ENCODE peak calls at places on chromosomes 11 and 22, in six cellular contexts. One of them, this sample, is unnamed.

GRCh38 chr22:46077669-46078099 is 72.6 kb upstream of the PPARA start:
- DNase-seq in KBM-7: no peak
- DNase-seq in midbrain: no peak
- DNase-seq in IMR-90: no peak
- DNase-seq in ovary: no peak
- DNase-seq in NCI-H2029 treated with DMSO at 0.1 percent for 48 hours: no peak
- DNase-seq in this sample: no peak

GRCh38 chr11:77144196-77144853 is 16.3 kb downstream of the MYO7A start:
- DNase-seq in midbrain: no peak
- DNase-seq in NCI-H2029 treated with DMSO at 0.1 percent for 48 hours: no peak
- DNase-seq in ovary: no peak
- DNase-seq in IMR-90: no peak
- DNase-seq in KBM-7: no peak
- DNase-seq in this sample: peak

GRCh38 chr11:108774037-108774436 is 109.2 kb downstream of the DDX10 start:
- DNase-seq in IMR-90: no peak
- DNase-seq in ovary: no peak
- DNase-seq in KBM-7: no peak
- DNase-seq in NCI-H2029 treated with DMSO at 0.1 percent for 48 hours: no peak
- DNase-seq in midbrain: no peak
- DNase-seq in this sample: no peak

GRCh38 chr11:47669856-47670255 is 27.5 kb upstream of the MTCH2 start:
- DNase-seq in NCI-H2029 treated with DMSO at 0.1 percent for 48 hours: no peak
- DNase-seq in ovary: no peak
- DNase-seq in IMR-90: no peak
- DNase-seq in KBM-7: no peak
- DNase-seq in midbrain: no peak
- DNase-seq in this sample: no peak

GRCh38 chr11:130383363-130384168 is 44.8 kb downstream of the ADAMTS8 start:
- DNase-seq in IMR-90: peak
- DNase-seq in midbrain: no peak
- DNase-seq in NCI-H2029 treated with DMSO at 0.1 percent for 48 hours: no peak
- DNase-seq in ovary: no peak
- DNase-seq in KBM-7: peak
- DNase-seq in this sample: peak

GRCh38 chr11:1153105-1153950 is 4.4 kb upstream of the MUC5AC start:
- DNase-seq in IMR-90: no peak
- DNase-seq in KBM-7: no peak
- DNase-seq in midbrain: no peak
- DNase-seq in ovary: peak
- DNase-seq in NCI-H2029 treated with DMSO at 0.1 percent for 48 hours: no peak
- DNase-seq in this sample: peak

GRCh38 chr11:34792143-34792542 is 124.0 kb downstream of the APIP start:
- DNase-seq in NCI-H2029 treated with DMSO at 0.1 percent for 48 hours: no peak
- DNase-seq in KBM-7: no peak
- DNase-seq in midbrain: no peak
- DNase-seq in ovary: no peak
- DNase-seq in IMR-90: no peak
- DNase-seq in this sample: no peak

GRCh38 chr22:26214466-26214865 is 45.2 kb downstream of the SEZ6L start:
- DNase-seq in midbrain: no peak
- DNase-seq in ovary: no peak
- DNase-seq in IMR-90: no peak
- DNase-seq in NCI-H2029 treated with DMSO at 0.1 percent for 48 hours: no peak
- DNase-seq in KBM-7: no peak
- DNase-seq in this sample: no peak

GRCh38 chr11:128336203-128336602 is 251.2 kb downstream of the ETS1 start:
- DNase-seq in ovary: no peak
- DNase-seq in KBM-7: no peak
- DNase-seq in midbrain: no peak
- DNase-seq in NCI-H2029 treated with DMSO at 0.1 percent for 48 hours: no peak
- DNase-seq in IMR-90: peak
- DNase-seq in this sample: peak

GRCh38 chr11:102472127-102472526 is 19.6 kb upstream of the TMEM123 start:
- DNase-seq in ovary: no peak
- DNase-seq in midbrain: no peak
- DNase-seq in KBM-7: no peak
- DNase-seq in IMR-90: no peak
- DNase-seq in NCI-H2029 treated with DMSO at 0.1 percent for 48 hours: no peak
- DNase-seq in this sample: no peak

GRCh38 chr22:37520754-37521153 is 1.5 kb upstream of the CARD10 start:
- DNase-seq in ovary: no peak
- DNase-seq in KBM-7: no peak
- DNase-seq in midbrain: no peak
- DNase-seq in NCI-H2029 treated with DMSO at 0.1 percent for 48 hours: no peak
- DNase-seq in IMR-90: no peak
- DNase-seq in this sample: no peak

GRCh38 chr11:65422633-65423515 is at the start of gene NEAT1:
- DNase-seq in NCI-H2029 treated with DMSO at 0.1 percent for 48 hours: peak
- DNase-seq in midbrain: peak
- DNase-seq in KBM-7: peak
- DNase-seq in IMR-90: peak
- DNase-seq in ovary: peak
- DNase-seq in this sample: peak

GRCh38 chr11:126679033-126679432 is 321.5 kb downstream of the KIRREL3 start:
- DNase-seq in IMR-90: no peak
- DNase-seq in NCI-H2029 treated with DMSO at 0.1 percent for 48 hours: no peak
- DNase-seq in ovary: no peak
- DNase-seq in midbrain: no peak
- DNase-seq in KBM-7: no peak
- DNase-seq in this sample: no peak

GRCh38 chr11:57318178-57318577 is 6.6 kb downstream of the TNKS1BP1 start:
- DNase-seq in KBM-7: no peak
- DNase-seq in ovary: no peak
- DNase-seq in midbrain: peak
- DNase-seq in NCI-H2029 treated with DMSO at 0.1 percent for 48 hours: no peak
- DNase-seq in IMR-90: peak
- DNase-seq in this sample: peak

GRCh38 chr11:75320046-75320618 is 31.3 kb downstream of the ARRB1 start:
- DNase-seq in midbrain: no peak
- DNase-seq in KBM-7: no peak
- DNase-seq in ovary: no peak
- DNase-seq in NCI-H2029 treated with DMSO at 0.1 percent for 48 hours: no peak
- DNase-seq in IMR-90: no peak
- DNase-seq in this sample: no peak

GRCh38 chr22:47918276-47918928 is 1156.0 kb downstream of the TBC1D22A start:
- DNase-seq in IMR-90: no peak
- DNase-seq in NCI-H2029 treated with DMSO at 0.1 percent for 48 hours: no peak
- DNase-seq in midbrain: no peak
- DNase-seq in ovary: no peak
- DNase-seq in KBM-7: peak
- DNase-seq in this sample: peak

GRCh38 chr11:66326261-66327111 is 9.6 kb upstream of the CD248 start:
- DNase-seq in midbrain: no peak
- DNase-seq in NCI-H2029 treated with DMSO at 0.1 percent for 48 hours: no peak
- DNase-seq in IMR-90: no peak
- DNase-seq in ovary: no peak
- DNase-seq in KBM-7: peak
- DNase-seq in this sample: peak

GRCh38 chr22:40120783-40121182 is 56.9 kb upstream of the TNRC6B start:
- DNase-seq in KBM-7: no peak
- DNase-seq in IMR-90: no peak
- DNase-seq in ovary: no peak
- DNase-seq in midbrain: no peak
- DNase-seq in NCI-H2029 treated with DMSO at 0.1 percent for 48 hours: no peak
- DNase-seq in this sample: no peak

GRCh38 chr11:113693030-113693429 is 13.1 kb downstream of the TMPRSS5 start:
- DNase-seq in IMR-90: no peak
- DNase-seq in KBM-7: no peak
- DNase-seq in ovary: no peak
- DNase-seq in NCI-H2029 treated with DMSO at 0.1 percent for 48 hours: no peak
- DNase-seq in midbrain: no peak
- DNase-seq in this sample: no peak

GRCh38 chr11:46009647-46010046 is 87.2 kb downstream of the LARGE2 start:
- DNase-seq in IMR-90: no peak
- DNase-seq in NCI-H2029 treated with DMSO at 0.1 percent for 48 hours: no peak
- DNase-seq in KBM-7: no peak
- DNase-seq in midbrain: no peak
- DNase-seq in ovary: no peak
- DNase-seq in this sample: no peak

GRCh38 chr11:83725718-83726117 is 439.6 kb upstream of the CCDC90B start:
- DNase-seq in IMR-90: no peak
- DNase-seq in midbrain: no peak
- DNase-seq in ovary: no peak
- DNase-seq in NCI-H2029 treated with DMSO at 0.1 percent for 48 hours: no peak
- DNase-seq in KBM-7: no peak
- DNase-seq in this sample: peak

GRCh38 chr22:30325065-30325720 is 1.5 kb downstream of the TBC1D10A start:
- DNase-seq in KBM-7: no peak
- DNase-seq in NCI-H2029 treated with DMSO at 0.1 percent for 48 hours: no peak
- DNase-seq in midbrain: no peak
- DNase-seq in ovary: peak
- DNase-seq in IMR-90: peak
- DNase-seq in this sample: no peak

GRCh38 chr11:28649922-28650321 is 541.7 kb downstream of the METTL15 start:
- DNase-seq in KBM-7: no peak
- DNase-seq in midbrain: no peak
- DNase-seq in NCI-H2029 treated with DMSO at 0.1 percent for 48 hours: no peak
- DNase-seq in ovary: no peak
- DNase-seq in IMR-90: no peak
- DNase-seq in this sample: no peak

GRCh38 chr11:46521947-46522681 is 71.7 kb downstream of the AMBRA1 start:
- DNase-seq in midbrain: no peak
- DNase-seq in KBM-7: no peak
- DNase-seq in IMR-90: peak
- DNase-seq in NCI-H2029 treated with DMSO at 0.1 percent for 48 hours: no peak
- DNase-seq in ovary: no peak
- DNase-seq in this sample: no peak

GRCh38 chr11:60754887-60755286 is 1.8 kb upstream of the MS4A15 start:
- DNase-seq in midbrain: no peak
- DNase-seq in NCI-H2029 treated with DMSO at 0.1 percent for 48 hours: no peak
- DNase-seq in KBM-7: no peak
- DNase-seq in IMR-90: no peak
- DNase-seq in ovary: no peak
- DNase-seq in this sample: no peak

GRCh38 chr22:20579273-20580120 is 72.1 kb downstream of the MED15 start:
- DNase-seq in NCI-H2029 treated with DMSO at 0.1 percent for 48 hours: no peak
- DNase-seq in KBM-7: no peak
- DNase-seq in midbrain: no peak
- DNase-seq in ovary: no peak
- DNase-seq in IMR-90: no peak
- DNase-seq in this sample: no peak

GRCh38 chr11:74846770-74847169 is 98.1 kb downstream of the RNF169 start:
- DNase-seq in ovary: no peak
- DNase-seq in KBM-7: no peak
- DNase-seq in midbrain: no peak
- DNase-seq in NCI-H2029 treated with DMSO at 0.1 percent for 48 hours: no peak
- DNase-seq in IMR-90: no peak
- DNase-seq in this sample: no peak

This sample was measured in left kidney.